ENCODE peak calls at places on chromosome X, in nine cellular contexts. O is GM13977; Q is Karpas-422; U is WTC11; A is coronary artery; T is NCI-H1092; B is NCI-H1105; E is activated CD8-positive, alpha-beta T cell treated with anti-CD3 and anti-CD28 coated beads for 36 hours; D is Caki2. M is an unnamed sample.

GRCh38 chrX:47228550-47229270 is 4.1 kb upstream of the USP11 start:
- DNase-seq in O (no peak), Q (no peak), U (no peak), A (no peak), T (no peak), B (no peak), E (no peak), D (no peak), M (no peak)

GRCh38 chrX:48938721-48939416 is 18.5 kb downstream of the OTUD5 start:
- DNase-seq in O (no peak), Q (no peak), U (no peak), A (no peak), T (no peak), B (no peak), E (peak), D (no peak), M (no peak)

GRCh38 chrX:15750611-15751159 is 12.6 kb downstream of the CA5B start:
- DNase-seq in O (no peak), Q (no peak), U (no peak), A (no peak), T (no peak), B (no peak), E (no peak), D (no peak), M (no peak)

GRCh38 chrX:1903380-1903935 is 288.6 kb downstream of the ASMT start:
- DNase-seq in O (no peak), Q (no peak), U (no peak), A (no peak), T (no peak), B (no peak), E (no peak), D (peak), M (no peak)

GRCh38 chrX:83469551-83469950 is 38.5 kb upstream of the POU3F4 start:
- DNase-seq in O (peak), Q (peak), U (peak), A (no peak), T (no peak), B (peak), E (peak), D (peak), M (no peak)

GRCh38 chrX:17456526-17456925 is 81.5 kb downstream of the NHS start:
- DNase-seq in O (no peak), Q (no peak), U (no peak), A (no peak), T (peak), B (peak), E (no peak), D (no peak), M (no peak)

GRCh38 chrX:31931225-31931624 is 859.4 kb upstream of the FTHL17 start:
- DNase-seq in O (no peak), Q (no peak), U (no peak), A (no peak), T (no peak), B (no peak), E (no peak), D (peak), M (no peak)

GRCh38 chrX:49155900-49156837 is 6.4 kb upstream of the MAGIX start:
- DNase-seq in O (peak), Q (peak), U (peak), A (peak), T (peak), B (peak), E (peak), D (peak), M (peak)

GRCh38 chrX:24153175-24153795 is 3.8 kb downstream of the ZFX start:
- DNase-seq in O (no peak), Q (peak), U (peak), A (no peak), T (no peak), B (no peak), E (no peak), D (peak), M (no peak)

GRCh38 chrX:18877472-18877871 is 106.4 kb downstream of the PHKA2 start:
- DNase-seq in O (no peak), Q (no peak), U (no peak), A (no peak), T (no peak), B (no peak), E (no peak), D (no peak), M (no peak)

M was measured in central memory CD8-positive, alpha-beta T cell.